ENCODE peak calls at places on chromosomes 13 and 19, in five cellular contexts. A, V, O, N and E are unnamed samples.

GRCh38 chr13:73171242-73171641 is 112.4 kb downstream of the KLF5 start:
- DNase-seq in N (no peak), O (no peak), A (no peak), V (no peak), E (no peak)

GRCh38 chr19:17538684-17539287 is 16.7 kb upstream of the COLGALT1 start:
- DNase-seq in O (no peak), N (no peak), A (no peak), V (no peak), E (no peak)

GRCh38 chr19:48513289-48514122 is 1.9 kb upstream of the LMTK3 start:
- DNase-seq in V (peak; percentile 33), O (peak; percentile 80), N (no peak), A (peak; percentile 47), E (no peak)

GRCh38 chr13:100301418-100301817 is 212.5 kb downstream of the PCCA start:
- DNase-seq in O (no peak), A (no peak), V (no peak), N (no peak), E (no peak)

GRCh38 chr13:49627831-49628652 is at the start of gene ARL11:
- DNase-seq in O (peak; percentile 87), V (peak; percentile 52), N (no peak), A (no peak), E (peak; percentile 17)

GRCh38 chr19:29378543-29379105 is 147.2 kb upstream of the VSTM2B start:
- DNase-seq in N (no peak), O (peak; percentile 1), A (no peak), V (no peak), E (no peak)

GRCh38 chr13:28329395-28330158 is 165.4 kb downstream of the FLT1 start:
- DNase-seq in N (no peak), O (peak; percentile 58), V (no peak), A (peak; percentile 86), E (no peak)

GRCh38 chr13:23570099-23570926 is at the start of gene TNFRSF19:
- DNase-seq in A (peak; percentile 91), O (no peak), V (peak; percentile 35), N (no peak), E (no peak)

GRCh38 chr19:4866595-4867424 is 657 bp downstream of the PLIN3 start:
- DNase-seq in N (no peak), O (peak; percentile 84), V (peak; percentile 66), A (no peak), E (no peak)

GRCh38 chr19:55703790-55704215 is 28.8 kb downstream of the EPN1 start:
- DNase-seq in O (no peak), V (peak; percentile 10), A (no peak), N (no peak), E (no peak)

GRCh38 chr19:1004803-1005664 is 4.8 kb downstream of the GRIN3B start:
- DNase-seq in A (no peak), N (no peak), O (no peak), V (no peak), E (no peak)

GRCh38 chr19:39297931-39298634 is 1.9 kb downstream of the IFNL1 start:
- DNase-seq in A (no peak), V (no peak), N (no peak), O (peak; percentile 55), E (no peak)

GRCh38 chr19:2210206-2210605 is 25.9 kb downstream of the PLEKHJ1 start:
- DNase-seq in N (no peak), O (no peak), V (no peak), A (no peak), E (no peak)

GRCh38 chr19:2848625-2849024 is 7.3 kb downstream of the ZNF555 start:
- DNase-seq in O (no peak), A (no peak), N (no peak), V (no peak), E (no peak)

GRCh38 chr13:39836038-39836437 is 180.6 kb downstream of the COG6 start:
- DNase-seq in A (no peak), O (no peak), V (no peak), N (no peak), E (peak; percentile 71)

GRCh38 chr13:36357692-36358091 is 11.5 kb upstream of the SPART start:
- DNase-seq in N (no peak), V (peak; percentile 84), O (no peak), A (peak; percentile 80), E (no peak)

GRCh38 chr19:55341191-55342043 is 1.7 kb downstream of the KMT5C start:
- DNase-seq in V (peak; percentile 39), A (peak; percentile 23), O (peak; percentile 88), N (no peak), E (no peak)

GRCh38 chr13:24076124-24076523 is 84.4 kb upstream of the SPATA13 start:
- DNase-seq in N (no peak), V (no peak), O (no peak), A (no peak), E (no peak)

GRCh38 chr13:25214371-25215252 is 42.5 kb upstream of the AMER2 start:
- DNase-seq in O (no peak), N (no peak), A (peak; percentile 28), V (peak; percentile 82), E (no peak)

GRCh38 chr13:43006893-43007631 is 15.0 kb upstream of the EPSTI1 start:
- DNase-seq in A (peak; percentile 76), N (no peak), V (no peak), O (no peak), E (no peak)

GRCh38 chr13:52703482-52703881 is 36.1 kb downstream of the CNMD start:
- DNase-seq in V (no peak), N (no peak), O (no peak), A (no peak), E (no peak)

GRCh38 chr13:108168929-108169328 is 46.4 kb downstream of the LIG4 start:
- DNase-seq in V (no peak), A (no peak), N (no peak), O (no peak), E (no peak)

GRCh38 chr13:110758195-110758594 is 44.7 kb downstream of the ING1 start:
- DNase-seq in V (no peak), A (peak; percentile 2), O (no peak), N (no peak), E (no peak)

GRCh38 chr13:98507060-98507797 is 69.7 kb downstream of the STK24 start:
- DNase-seq in N (no peak), O (peak; percentile 73), V (peak; percentile 60), A (peak; percentile 80), E (peak; percentile 25)

GRCh38 chr19:20558011-20558410 is 7.6 kb downstream of the ZNF737 start:
- DNase-seq in V (no peak), O (no peak), N (no peak), A (no peak), E (no peak)

GRCh38 chr13:114035186-114035582 is 61.3 kb upstream of the C13orf46 start:
- DNase-seq in A (no peak), N (no peak), V (no peak), O (no peak), E (no peak)

GRCh38 chr13:44583126-44583525 is 7.0 kb upstream of the TSC22D1 start:
- DNase-seq in V (no peak), O (no peak), A (peak; percentile 39), N (no peak), E (no peak)

GRCh38 chr19:31355330-31356289 is 6.4 kb upstream of the TSHZ3 start:
- DNase-seq in A (no peak), V (no peak), O (no peak), N (no peak), E (no peak)

GRCh38 chr13:114282143-114282685 is 813 bp downstream of the UPF3A start:
- DNase-seq in V (no peak), N (no peak), A (no peak), O (peak; percentile 68), E (no peak)

GRCh38 chr19:18709546-18709945 is 26.1 kb downstream of the CRTC1 start:
- DNase-seq in A (no peak), N (no peak), V (no peak), O (no peak), E (no peak)

GRCh38 chr13:31675521-31675953 is 63.8 kb upstream of the RXFP2 start:
- DNase-seq in N (no peak), O (no peak), V (no peak), A (no peak), E (no peak)

GRCh38 chr19:6260376-6260775 is 19.4 kb downstream of the MLLT1 start:
- DNase-seq in V (no peak), O (no peak), N (no peak), A (no peak), E (no peak)
- H3K27ac ChIP-seq in V (peak overlapping the region; percentile 64), O (no peak overlapping the region), N (no peak overlapping the region), A (no peak overlapping the region), E (no peak overlapping the region)

DNA sequence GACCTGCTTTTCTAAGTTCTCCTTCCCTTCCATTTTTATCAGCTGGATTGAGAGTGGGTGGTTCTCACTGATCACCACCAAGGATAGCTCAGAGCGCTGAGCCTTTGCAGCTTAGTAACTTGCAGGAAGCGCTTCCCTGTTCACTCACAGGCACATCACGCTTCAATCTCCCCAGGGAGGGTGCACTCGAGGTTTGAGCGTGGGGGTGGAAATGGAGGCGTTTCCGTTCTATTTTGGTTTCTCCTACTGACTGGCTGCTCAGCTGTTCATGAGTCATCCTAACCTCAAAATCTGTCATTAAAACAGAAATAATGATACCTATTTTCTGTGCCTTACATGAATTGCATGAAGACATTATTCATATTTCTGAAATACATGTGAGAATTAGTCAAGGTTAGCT is 292.1 kb downstream of the SPRY2 start:
- DNase-seq in V (peak; percentile 87), N (peak; percentile 85), A (peak; percentile 98), O (peak; percentile 79), E (peak; percentile 66)
- H3K4me3 ChIP-seq in V (no peak overlapping the region), N (peak overlapping the region; percentile 7), A (no peak overlapping the region), O (no peak overlapping the region), E (no peak overlapping the region)

DNA sequence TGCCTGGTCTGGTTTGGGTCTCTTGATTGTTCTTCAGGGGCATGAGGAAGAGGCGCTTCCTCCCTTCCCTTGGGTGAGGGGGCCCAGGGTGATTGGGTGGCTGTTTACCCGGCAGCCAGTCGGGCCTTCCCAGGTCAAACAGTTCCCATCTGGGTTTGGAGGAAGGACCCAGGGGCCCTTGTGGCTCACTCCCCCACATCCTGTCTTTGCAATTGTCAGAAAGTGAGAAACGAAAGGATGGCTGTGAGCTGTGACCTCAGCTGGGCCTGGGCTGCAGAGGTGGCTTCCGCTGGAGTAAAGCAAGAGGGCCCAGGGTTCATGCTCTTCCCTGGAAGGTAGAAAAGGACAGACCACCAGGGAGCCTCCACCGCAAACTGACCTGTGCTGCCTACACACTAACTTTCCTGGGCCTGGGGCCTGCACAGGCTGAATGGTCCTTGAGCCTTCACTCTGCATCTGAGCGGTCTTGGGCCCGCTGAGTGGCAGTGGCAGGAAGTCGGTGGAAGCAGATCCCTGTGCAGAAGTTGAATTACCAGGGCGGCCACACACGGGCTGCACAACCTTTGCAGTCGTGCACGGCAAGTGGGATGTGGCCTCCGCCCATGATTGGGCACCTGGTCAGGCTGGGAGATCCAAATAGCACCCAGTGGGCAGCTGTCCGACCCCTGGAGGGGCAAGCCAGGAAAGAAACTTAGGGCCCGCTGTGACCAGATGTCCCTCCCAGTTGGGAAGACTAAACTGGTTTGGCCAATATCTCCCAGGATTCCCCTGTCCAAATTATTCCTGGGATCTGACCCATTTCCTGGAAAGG is 5.3 kb upstream of the CD79A start:
- DNase-seq in A (no peak), V (no peak), N (no peak), O (peak; percentile 62), E (no peak)
- H3K27ac ChIP-seq in A (no peak overlapping the region), V (no peak overlapping the region), N (no peak overlapping the region), O (peak overlapping the region; percentile 58), E (no peak overlapping the region)

DNA sequence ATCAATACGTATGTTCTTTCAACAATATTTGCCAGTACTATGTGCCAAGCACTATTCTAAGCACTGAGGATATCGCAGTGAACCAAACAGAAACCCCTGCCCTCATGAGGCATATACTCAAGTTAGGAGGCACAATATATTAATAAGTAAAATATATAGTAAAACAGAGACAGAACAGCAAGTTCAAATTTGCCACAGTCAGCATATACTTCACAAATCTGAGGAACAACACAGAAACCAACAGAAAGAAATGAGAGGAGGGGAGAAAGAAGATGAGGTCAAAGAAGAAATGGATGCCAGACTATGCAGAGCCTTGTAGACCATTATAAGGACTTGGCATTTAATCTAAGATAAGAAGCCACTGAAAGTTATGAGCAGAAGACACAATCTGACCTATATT is 59.9 kb downstream of the KATNAL1 start:
- DNase-seq in V (no peak), A (no peak), O (no peak), N (no peak), E (no peak)
- H3K4me3 ChIP-seq in V (no peak overlapping the region), A (no peak overlapping the region), O (no peak overlapping the region), N (no peak overlapping the region), E (no peak overlapping the region)